ENCODE peak calls at places on chromosomes 2 and 18, in ten cellular contexts. One of them, this sample, is unnamed.
A peak's percentile ranks its signal among the peaks of the same experiment; 100 is the strongest.

GRCh38 chr18:37378616-37379015 is 187.0 kb downstream of the CELF4 start:
- DNase-seq in activated CD8-positive, alpha-beta T cell treated with anti-CD3 and anti-CD28 coated beads for 36 hours: no peak
- DNase-seq in colonic mucosa: no peak
- DNase-seq in HFFc6: no peak
- DNase-seq in neural progenitor cell: no peak
- DNase-seq in GM12865: no peak
- DNase-seq in lower leg skin: no peak
- DNase-seq in stomach: no peak
- DNase-seq in pancreas: no peak
- DNase-seq in CD8-positive, alpha-beta T cell: no peak
- DNase-seq in this sample: no peak

GRCh38 chr18:64100136-64100922 is 48.6 kb downstream of the LINC00305 start:
- DNase-seq in activated CD8-positive, alpha-beta T cell treated with anti-CD3 and anti-CD28 coated beads for 36 hours: no peak
- DNase-seq in colonic mucosa: no peak
- DNase-seq in HFFc6: no peak
- DNase-seq in neural progenitor cell: peak; percentile 9
- DNase-seq in GM12865: peak; percentile 58
- DNase-seq in lower leg skin: no peak
- DNase-seq in stomach: no peak
- DNase-seq in pancreas: no peak
- DNase-seq in CD8-positive, alpha-beta T cell: no peak
- DNase-seq in this sample: no peak

GRCh38 chr2:106160786-106161261 is 33.3 kb downstream of the UXS1 start:
- DNase-seq in activated CD8-positive, alpha-beta T cell treated with anti-CD3 and anti-CD28 coated beads for 36 hours: peak; percentile 74
- DNase-seq in colonic mucosa: no peak
- DNase-seq in HFFc6: no peak
- DNase-seq in neural progenitor cell: no peak
- DNase-seq in GM12865: no peak
- DNase-seq in lower leg skin: no peak
- DNase-seq in stomach: no peak
- DNase-seq in pancreas: no peak
- DNase-seq in CD8-positive, alpha-beta T cell: no peak
- DNase-seq in this sample: no peak

GRCh38 chr2:128378231-128379020 is 59.8 kb upstream of the HS6ST1 start:
- DNase-seq in activated CD8-positive, alpha-beta T cell treated with anti-CD3 and anti-CD28 coated beads for 36 hours: no peak
- DNase-seq in colonic mucosa: no peak
- DNase-seq in HFFc6: no peak
- DNase-seq in neural progenitor cell: no peak
- DNase-seq in GM12865: no peak
- DNase-seq in lower leg skin: peak; percentile 84
- DNase-seq in stomach: peak; percentile 23
- DNase-seq in pancreas: peak; percentile 59
- DNase-seq in CD8-positive, alpha-beta T cell: no peak
- DNase-seq in this sample: no peak

GRCh38 chr2:165361511-165361910 is 108.0 kb upstream of the CSRNP3 start:
- DNase-seq in activated CD8-positive, alpha-beta T cell treated with anti-CD3 and anti-CD28 coated beads for 36 hours: no peak
- DNase-seq in colonic mucosa: no peak
- DNase-seq in HFFc6: no peak
- DNase-seq in neural progenitor cell: peak; percentile 8
- DNase-seq in GM12865: no peak
- DNase-seq in lower leg skin: no peak
- DNase-seq in stomach: no peak
- DNase-seq in pancreas: no peak
- DNase-seq in CD8-positive, alpha-beta T cell: no peak
- DNase-seq in this sample: no peak

GRCh38 chr18:46174317-46175039 is 70.3 kb downstream of the HAUS1 start:
- DNase-seq in activated CD8-positive, alpha-beta T cell treated with anti-CD3 and anti-CD28 coated beads for 36 hours: peak; percentile 66
- DNase-seq in colonic mucosa: peak; percentile 33
- DNase-seq in HFFc6: peak; percentile 28
- DNase-seq in neural progenitor cell: peak; percentile 79
- DNase-seq in GM12865: peak; percentile 71
- DNase-seq in lower leg skin: no peak
- DNase-seq in stomach: peak; percentile 31
- DNase-seq in pancreas: peak; percentile 80
- DNase-seq in CD8-positive, alpha-beta T cell: no peak
- DNase-seq in this sample: peak; percentile 62

GRCh38 chr2:36965196-36965595 is 1.1 kb downstream of the STRN start:
- DNase-seq in activated CD8-positive, alpha-beta T cell treated with anti-CD3 and anti-CD28 coated beads for 36 hours: no peak
- DNase-seq in colonic mucosa: no peak
- DNase-seq in HFFc6: no peak
- DNase-seq in neural progenitor cell: no peak
- DNase-seq in GM12865: no peak
- DNase-seq in lower leg skin: no peak
- DNase-seq in stomach: no peak
- DNase-seq in pancreas: no peak
- DNase-seq in CD8-positive, alpha-beta T cell: no peak
- DNase-seq in this sample: no peak

GRCh38 chr18:58369616-58370015 is 259.3 kb downstream of the ALPK2 start:
- DNase-seq in activated CD8-positive, alpha-beta T cell treated with anti-CD3 and anti-CD28 coated beads for 36 hours: no peak
- DNase-seq in colonic mucosa: no peak
- DNase-seq in HFFc6: no peak
- DNase-seq in neural progenitor cell: no peak
- DNase-seq in GM12865: no peak
- DNase-seq in lower leg skin: no peak
- DNase-seq in stomach: no peak
- DNase-seq in pancreas: no peak
- DNase-seq in CD8-positive, alpha-beta T cell: no peak
- DNase-seq in this sample: no peak

GRCh38 chr18:47931707-47932103 is 1.2 kb upstream of the SMAD2 start:
- DNase-seq in activated CD8-positive, alpha-beta T cell treated with anti-CD3 and anti-CD28 coated beads for 36 hours: peak; percentile 38
- DNase-seq in colonic mucosa: peak; percentile 34
- DNase-seq in HFFc6: no peak
- DNase-seq in neural progenitor cell: peak; percentile 78
- DNase-seq in GM12865: peak; percentile 54
- DNase-seq in lower leg skin: no peak
- DNase-seq in stomach: peak; percentile 32
- DNase-seq in pancreas: no peak
- DNase-seq in CD8-positive, alpha-beta T cell: peak; percentile 5
- DNase-seq in this sample: no peak

GRCh38 chr2:28390857-28391563 is 1.6 kb upstream of the FOSL2 start:
- DNase-seq in activated CD8-positive, alpha-beta T cell treated with anti-CD3 and anti-CD28 coated beads for 36 hours: no peak
- DNase-seq in colonic mucosa: peak; percentile 83
- DNase-seq in HFFc6: peak; percentile 75
- DNase-seq in neural progenitor cell: peak; percentile 79
- DNase-seq in GM12865: no peak
- DNase-seq in lower leg skin: peak; percentile 98
- DNase-seq in stomach: peak; percentile 81
- DNase-seq in pancreas: peak; percentile 88
- DNase-seq in CD8-positive, alpha-beta T cell: no peak
- DNase-seq in this sample: peak; percentile 29

GRCh38 chr2:82779981-82780380 is 1679.1 kb downstream of the SUCLG1 start:
- DNase-seq in activated CD8-positive, alpha-beta T cell treated with anti-CD3 and anti-CD28 coated beads for 36 hours: no peak
- DNase-seq in colonic mucosa: no peak
- DNase-seq in HFFc6: no peak
- DNase-seq in neural progenitor cell: no peak
- DNase-seq in GM12865: no peak
- DNase-seq in lower leg skin: no peak
- DNase-seq in stomach: no peak
- DNase-seq in pancreas: no peak
- DNase-seq in CD8-positive, alpha-beta T cell: no peak
- DNase-seq in this sample: no peak

GRCh38 chr2:46082531-46083485 is 214.4 kb upstream of the EPAS1 start:
- DNase-seq in activated CD8-positive, alpha-beta T cell treated with anti-CD3 and anti-CD28 coated beads for 36 hours: no peak
- DNase-seq in colonic mucosa: no peak
- DNase-seq in HFFc6: peak; percentile 85
- DNase-seq in neural progenitor cell: no peak
- DNase-seq in GM12865: no peak
- DNase-seq in lower leg skin: no peak
- DNase-seq in stomach: no peak
- DNase-seq in pancreas: no peak
- DNase-seq in CD8-positive, alpha-beta T cell: no peak
- DNase-seq in this sample: no peak

GRCh38 chr2:45577426-45577825 is 33.6 kb downstream of the SRBD1 start:
- DNase-seq in activated CD8-positive, alpha-beta T cell treated with anti-CD3 and anti-CD28 coated beads for 36 hours: no peak
- DNase-seq in colonic mucosa: no peak
- DNase-seq in HFFc6: no peak
- DNase-seq in neural progenitor cell: no peak
- DNase-seq in GM12865: no peak
- DNase-seq in lower leg skin: no peak
- DNase-seq in stomach: no peak
- DNase-seq in pancreas: no peak
- DNase-seq in CD8-positive, alpha-beta T cell: no peak
- DNase-seq in this sample: no peak

GRCh38 chr2:171723724-171724683 is 36.7 kb downstream of the DYNC1I2 start:
- DNase-seq in activated CD8-positive, alpha-beta T cell treated with anti-CD3 and anti-CD28 coated beads for 36 hours: no peak
- DNase-seq in colonic mucosa: no peak
- DNase-seq in HFFc6: no peak
- DNase-seq in neural progenitor cell: peak; percentile 90
- DNase-seq in GM12865: no peak
- DNase-seq in lower leg skin: no peak
- DNase-seq in stomach: peak; percentile 41
- DNase-seq in pancreas: no peak
- DNase-seq in CD8-positive, alpha-beta T cell: no peak
- DNase-seq in this sample: no peak

GRCh38 chr2:122300758-122301157 is 545.3 kb downstream of the TSN start:
- DNase-seq in activated CD8-positive, alpha-beta T cell treated with anti-CD3 and anti-CD28 coated beads for 36 hours: no peak
- DNase-seq in colonic mucosa: no peak
- DNase-seq in HFFc6: no peak
- DNase-seq in neural progenitor cell: no peak
- DNase-seq in GM12865: peak; percentile 45
- DNase-seq in lower leg skin: no peak
- DNase-seq in stomach: no peak
- DNase-seq in pancreas: no peak
- DNase-seq in CD8-positive, alpha-beta T cell: no peak
- DNase-seq in this sample: no peak
- TF ChIP-seq CTCF in activated CD8-positive, alpha-beta T cell treated with anti-CD3 and anti-CD28 coated beads for 36 hours: no peak
- TF ChIP-seq CTCF in colonic mucosa: no peak
- TF ChIP-seq CTCF in HFFc6: no peak
- TF ChIP-seq CTCF in neural progenitor cell: peak; percentile 32
- TF ChIP-seq CTCF in GM12865: peak; percentile 54
- TF ChIP-seq CTCF in lower leg skin: no peak
- TF ChIP-seq CTCF in stomach: no peak
- TF ChIP-seq CTCF in pancreas: no peak
- TF ChIP-seq CTCF in CD8-positive, alpha-beta T cell: no peak
- TF ChIP-seq CTCF in this sample: no peak

DNA sequence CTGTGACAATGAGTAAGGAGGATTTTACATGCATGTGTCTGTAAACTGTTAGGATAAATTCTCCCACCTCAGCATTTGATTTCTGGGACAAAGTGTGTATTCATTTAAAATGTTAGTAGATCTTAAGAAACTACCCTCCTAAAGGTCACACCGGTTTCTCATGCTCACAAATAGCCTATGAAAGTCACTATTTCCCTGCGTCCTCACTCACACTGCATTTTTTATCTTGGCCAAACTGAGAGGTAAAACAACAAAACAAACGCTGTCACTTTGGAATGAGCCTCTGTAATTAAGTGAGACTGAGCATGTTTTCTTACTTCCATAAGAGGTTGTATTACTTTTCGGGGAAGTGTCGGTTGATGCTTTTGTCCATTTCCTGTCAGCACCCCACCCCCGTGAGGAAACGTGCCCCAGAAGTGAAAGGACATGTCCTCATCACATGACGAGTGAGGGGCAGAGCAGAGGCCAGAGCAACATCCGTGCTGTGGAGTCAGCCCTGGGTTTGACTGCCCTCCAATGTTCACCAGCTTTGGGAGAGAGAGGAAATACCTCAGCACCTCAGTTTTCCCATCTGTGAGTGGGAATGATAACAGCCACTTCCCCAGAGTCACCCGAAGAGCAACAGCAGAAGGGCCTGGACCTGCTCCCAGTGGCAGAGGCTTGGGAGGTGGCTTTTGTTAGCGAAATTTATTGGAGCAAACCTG is 3.1 kb downstream of the GYPC start:
- DNase-seq in activated CD8-positive, alpha-beta T cell treated with anti-CD3 and anti-CD28 coated beads for 36 hours: peak; percentile 87
- DNase-seq in colonic mucosa: peak; percentile 65
- DNase-seq in HFFc6: peak; percentile 16
- DNase-seq in neural progenitor cell: no peak
- DNase-seq in GM12865: peak; percentile 88
- DNase-seq in lower leg skin: peak; percentile 93
- DNase-seq in stomach: peak; percentile 54
- DNase-seq in pancreas: no peak
- DNase-seq in CD8-positive, alpha-beta T cell: no peak
- DNase-seq in this sample: peak; percentile 63
- TF ChIP-seq CTCF in activated CD8-positive, alpha-beta T cell treated with anti-CD3 and anti-CD28 coated beads for 36 hours: no peak
- TF ChIP-seq CTCF in colonic mucosa: no peak
- TF ChIP-seq CTCF in HFFc6: no peak
- TF ChIP-seq CTCF in neural progenitor cell: no peak
- TF ChIP-seq CTCF in GM12865: no peak
- TF ChIP-seq CTCF in lower leg skin: no peak
- TF ChIP-seq CTCF in stomach: no peak
- TF ChIP-seq CTCF in pancreas: no peak
- TF ChIP-seq CTCF in CD8-positive, alpha-beta T cell: no peak
- TF ChIP-seq CTCF in this sample: peak; percentile 8

GRCh38 chr2:19669126-19669525 is 232.7 kb downstream of the TTC32 start:
- DNase-seq in activated CD8-positive, alpha-beta T cell treated with anti-CD3 and anti-CD28 coated beads for 36 hours: no peak
- DNase-seq in colonic mucosa: no peak
- DNase-seq in HFFc6: no peak
- DNase-seq in neural progenitor cell: no peak
- DNase-seq in GM12865: no peak
- DNase-seq in lower leg skin: no peak
- DNase-seq in stomach: no peak
- DNase-seq in pancreas: no peak
- DNase-seq in CD8-positive, alpha-beta T cell: no peak
- DNase-seq in this sample: no peak

GRCh38 chr2:19669605-19670004 is 232.2 kb downstream of the TTC32 start:
- DNase-seq in activated CD8-positive, alpha-beta T cell treated with anti-CD3 and anti-CD28 coated beads for 36 hours: no peak
- DNase-seq in colonic mucosa: no peak
- DNase-seq in HFFc6: no peak
- DNase-seq in neural progenitor cell: no peak
- DNase-seq in GM12865: no peak
- DNase-seq in lower leg skin: no peak
- DNase-seq in stomach: no peak
- DNase-seq in pancreas: no peak
- DNase-seq in CD8-positive, alpha-beta T cell: no peak
- DNase-seq in this sample: no peak

GRCh38 chr2:19664651-19665050 is 237.1 kb downstream of the TTC32 start:
- DNase-seq in activated CD8-positive, alpha-beta T cell treated with anti-CD3 and anti-CD28 coated beads for 36 hours: no peak
- DNase-seq in colonic mucosa: no peak
- DNase-seq in HFFc6: no peak
- DNase-seq in neural progenitor cell: peak; percentile 10
- DNase-seq in GM12865: no peak
- DNase-seq in lower leg skin: no peak
- DNase-seq in stomach: no peak
- DNase-seq in pancreas: no peak
- DNase-seq in CD8-positive, alpha-beta T cell: no peak
- DNase-seq in this sample: no peak

GRCh38 chr2:19667536-19667949 is 234.2 kb downstream of the TTC32 start:
- DNase-seq in activated CD8-positive, alpha-beta T cell treated with anti-CD3 and anti-CD28 coated beads for 36 hours: no peak
- DNase-seq in colonic mucosa: no peak
- DNase-seq in HFFc6: no peak
- DNase-seq in neural progenitor cell: no peak
- DNase-seq in GM12865: no peak
- DNase-seq in lower leg skin: no peak
- DNase-seq in stomach: no peak
- DNase-seq in pancreas: no peak
- DNase-seq in CD8-positive, alpha-beta T cell: no peak
- DNase-seq in this sample: no peak

GRCh38 chr2:19667085-19667484 is 234.7 kb downstream of the TTC32 start:
- DNase-seq in activated CD8-positive, alpha-beta T cell treated with anti-CD3 and anti-CD28 coated beads for 36 hours: no peak
- DNase-seq in colonic mucosa: no peak
- DNase-seq in HFFc6: peak; percentile 38
- DNase-seq in neural progenitor cell: no peak
- DNase-seq in GM12865: no peak
- DNase-seq in lower leg skin: no peak
- DNase-seq in stomach: no peak
- DNase-seq in pancreas: no peak
- DNase-seq in CD8-positive, alpha-beta T cell: no peak
- DNase-seq in this sample: no peak
- TF ChIP-seq CTCF in activated CD8-positive, alpha-beta T cell treated with anti-CD3 and anti-CD28 coated beads for 36 hours: no peak
- TF ChIP-seq CTCF in colonic mucosa: no peak
- TF ChIP-seq CTCF in HFFc6: peak; percentile 67
- TF ChIP-seq CTCF in neural progenitor cell: peak; percentile 35
- TF ChIP-seq CTCF in GM12865: no peak
- TF ChIP-seq CTCF in lower leg skin: no peak
- TF ChIP-seq CTCF in stomach: no peak
- TF ChIP-seq CTCF in pancreas: no peak
- TF ChIP-seq CTCF in CD8-positive, alpha-beta T cell: no peak
- TF ChIP-seq CTCF in this sample: no peak

GRCh38 chr2:6535572-6535971 is 330.1 kb downstream of the CMPK2 start:
- DNase-seq in activated CD8-positive, alpha-beta T cell treated with anti-CD3 and anti-CD28 coated beads for 36 hours: no peak
- DNase-seq in colonic mucosa: no peak
- DNase-seq in HFFc6: no peak
- DNase-seq in neural progenitor cell: peak; percentile 71
- DNase-seq in GM12865: no peak
- DNase-seq in lower leg skin: no peak
- DNase-seq in stomach: no peak
- DNase-seq in pancreas: no peak
- DNase-seq in CD8-positive, alpha-beta T cell: no peak
- DNase-seq in this sample: no peak
- TF ChIP-seq CTCF in activated CD8-positive, alpha-beta T cell treated with anti-CD3 and anti-CD28 coated beads for 36 hours: no peak
- TF ChIP-seq CTCF in colonic mucosa: no peak
- TF ChIP-seq CTCF in HFFc6: no peak
- TF ChIP-seq CTCF in neural progenitor cell: no peak
- TF ChIP-seq CTCF in GM12865: no peak
- TF ChIP-seq CTCF in lower leg skin: no peak
- TF ChIP-seq CTCF in stomach: no peak
- TF ChIP-seq CTCF in pancreas: no peak
- TF ChIP-seq CTCF in CD8-positive, alpha-beta T cell: no peak
- TF ChIP-seq CTCF in this sample: no peak

This sample was measured in GM10248.